ENCODE peak calls at places on chromosomes 11 and 22, in six cellular contexts. X, H, J, I, E and T are unnamed samples.

GRCh38 chr11:1964348-1964747 is 17.2 kb downstream of the MRPL23 start:
- DNase-seq in X (no peak), E (no peak), J (no peak), I (no peak), H (no peak), T (no peak)

GRCh38 chr11:12232819-12233601 is 122.6 kb downstream of the MICAL2 start:
- DNase-seq in H (no peak), X (no peak), E (no peak), I (peak), J (no peak), T (peak)

GRCh38 chr22:37237371-37238268 is 6.4 kb downstream of the RAC2 start:
- DNase-seq in E (no peak), H (no peak), J (no peak), I (peak), X (no peak), T (no peak)

GRCh38 chr11:7892751-7893356 is 38.2 kb downstream of the OR10A6 start:
- DNase-seq in I (peak), X (no peak), J (no peak), E (no peak), H (no peak), T (peak)

GRCh38 chr11:70590356-70590991 is 192.1 kb downstream of the CTTN start:
- DNase-seq in X (no peak), I (no peak), E (no peak), J (no peak), H (no peak), T (no peak)

GRCh38 chr11:124676386-124676785 is 2.7 kb downstream of the SPA17 start:
- DNase-seq in E (no peak), X (no peak), H (no peak), J (no peak), I (peak), T (peak)

GRCh38 chr11:2521081-2521480 is 76.3 kb downstream of the KCNQ1 start:
- DNase-seq in X (peak), H (peak), I (no peak), E (peak), J (no peak), T (no peak)

GRCh38 chr11:64226507-64227051 is 505 bp downstream of the NUDT22 start:
- DNase-seq in H (peak), E (peak), I (peak), J (peak), X (no peak), T (no peak)

GRCh38 chr11:77055056-77055680 is 11.6 kb upstream of the CAPN5 start:
- DNase-seq in X (no peak), H (no peak), J (no peak), E (no peak), I (no peak), T (no peak)

GRCh38 chr11:34259087-34259486 is 98.7 kb downstream of the ABTB2 start:
- DNase-seq in J (no peak), I (peak), E (no peak), H (no peak), X (no peak), T (no peak)

GRCh38 chr11:62552465-62552782 is 5.8 kb upstream of the AHNAK start:
- DNase-seq in I (peak), H (no peak), X (no peak), E (no peak), J (no peak), T (no peak)

GRCh38 chr11:131038597-131038996 is 122.3 kb upstream of the SNX19 start:
- DNase-seq in X (no peak), E (no peak), J (no peak), H (no peak), I (peak), T (no peak)
- TF ChIP-seq CTCF in X (peak), E (no peak), J (peak), H (no peak), I (peak), T (peak)

DNA sequence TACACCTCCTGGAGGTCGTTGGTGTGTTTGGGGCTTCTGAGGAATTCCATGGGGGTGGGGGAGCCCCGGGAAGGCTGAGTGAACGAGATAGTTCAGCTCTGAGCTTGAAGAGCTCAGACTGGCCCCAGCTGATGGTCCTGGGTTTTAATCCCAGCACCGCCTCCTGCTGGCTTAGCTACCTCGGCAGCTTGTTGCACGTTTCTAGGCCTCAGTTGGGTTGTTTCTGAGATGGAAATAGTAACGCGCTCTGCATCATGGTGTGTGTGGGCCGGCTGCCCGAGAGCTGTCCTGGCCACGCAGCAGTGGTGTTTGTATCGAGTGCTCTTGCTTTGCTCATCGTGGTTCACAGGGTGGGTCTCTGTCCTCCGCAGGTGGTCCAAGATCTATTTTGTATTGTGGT is 37.4 kb downstream of the TPCN2 start:
- DNase-seq in J (no peak), H (no peak), E (no peak), I (peak), X (no peak), T (no peak)
- TF ChIP-seq CTCF in J (peak), H (no peak), E (no peak), I (no peak), X (no peak), T (no peak)

GRCh38 chr22:27032121-27032761 is 374.9 kb downstream of the MIAT start:
- DNase-seq in I (no peak), J (no peak), H (no peak), X (no peak), E (no peak), T (no peak)
- TF ChIP-seq CTCF in I (no peak), J (no peak), H (no peak), X (peak), E (no peak), T (peak)

DNA sequence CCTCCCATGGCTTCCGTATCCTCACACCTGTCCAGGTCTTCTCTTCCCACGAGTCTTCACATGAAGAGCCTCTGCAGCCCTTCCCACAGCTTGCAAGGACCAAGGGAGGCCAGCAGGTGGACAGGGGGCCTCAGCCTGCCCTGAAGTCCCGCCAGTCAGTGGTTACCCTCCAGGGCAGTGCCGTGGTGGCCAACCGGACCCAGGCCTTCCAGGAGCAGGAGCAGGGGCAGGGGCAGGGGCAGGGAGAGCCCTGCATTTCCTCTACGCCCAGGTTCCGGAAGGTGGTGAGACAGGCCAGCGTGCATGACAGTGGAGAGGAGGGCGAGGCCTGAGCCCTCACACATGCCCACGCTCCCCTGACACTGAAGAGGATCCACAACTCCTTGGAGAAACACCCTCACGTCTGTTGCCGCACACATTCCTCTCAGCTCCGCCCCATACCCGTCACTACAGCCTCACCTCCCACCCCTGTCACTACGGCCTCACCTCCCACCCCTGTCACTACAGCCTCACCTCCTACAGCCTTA is 8.3 kb downstream of the SSH3 start:
- DNase-seq in E (peak), I (no peak), H (no peak), J (no peak), X (no peak), T (no peak)
- TF ChIP-seq CTCF in E (no peak), I (no peak), H (no peak), J (no peak), X (no peak), T (no peak)

GRCh38 chr11:119691701-119692546 is 37.1 kb downstream of the NECTIN1 start:
- DNase-seq in X (no peak), J (no peak), H (no peak), E (no peak), I (no peak), T (no peak)

GRCh38 chr11:119689318-119689717 is 39.7 kb downstream of the NECTIN1 start:
- DNase-seq in J (no peak), I (no peak), H (no peak), E (no peak), X (no peak), T (no peak)

GRCh38 chr11:119693253-119693815 is 35.7 kb downstream of the NECTIN1 start:
- DNase-seq in J (no peak), E (no peak), H (no peak), X (no peak), I (no peak), T (no peak)

GRCh38 chr11:119692547-119692834 is 36.5 kb downstream of the NECTIN1 start:
- DNase-seq in X (no peak), E (no peak), I (no peak), J (no peak), H (no peak), T (no peak)

GRCh38 chr11:119691020-119691666 is 37.9 kb downstream of the NECTIN1 start:
- DNase-seq in J (no peak), I (no peak), H (no peak), E (no peak), X (no peak), T (no peak)
- TF ChIP-seq CTCF in J (peak), I (no peak), H (no peak), E (no peak), X (no peak), T (no peak)

GRCh38 chr22:29060931-29061330 is 700 bp downstream of the C22orf31 start:
- DNase-seq in H (no peak), E (no peak), I (no peak), X (no peak), J (no peak), T (no peak)

GRCh38 chr22:29061773-29062172 is at the start of gene C22orf31:
- DNase-seq in H (no peak), J (no peak), I (no peak), E (no peak), X (no peak), T (no peak)

GRCh38 chr22:29062286-29062949 is 787 bp upstream of the C22orf31 start:
- DNase-seq in H (no peak), X (no peak), I (peak), J (no peak), E (no peak), T (no peak)

GRCh38 chr22:29056472-29056871 is 5.2 kb downstream of the C22orf31 start:
- DNase-seq in J (no peak), E (no peak), I (no peak), X (no peak), H (no peak), T (no peak)

GRCh38 chr22:29060251-29060650 is 1.4 kb downstream of the C22orf31 start:
- DNase-seq in H (no peak), X (no peak), E (no peak), I (no peak), J (no peak), T (no peak)
- TF ChIP-seq CTCF in H (no peak), X (no peak), E (no peak), I (no peak), J (no peak), T (no peak)

DNA sequence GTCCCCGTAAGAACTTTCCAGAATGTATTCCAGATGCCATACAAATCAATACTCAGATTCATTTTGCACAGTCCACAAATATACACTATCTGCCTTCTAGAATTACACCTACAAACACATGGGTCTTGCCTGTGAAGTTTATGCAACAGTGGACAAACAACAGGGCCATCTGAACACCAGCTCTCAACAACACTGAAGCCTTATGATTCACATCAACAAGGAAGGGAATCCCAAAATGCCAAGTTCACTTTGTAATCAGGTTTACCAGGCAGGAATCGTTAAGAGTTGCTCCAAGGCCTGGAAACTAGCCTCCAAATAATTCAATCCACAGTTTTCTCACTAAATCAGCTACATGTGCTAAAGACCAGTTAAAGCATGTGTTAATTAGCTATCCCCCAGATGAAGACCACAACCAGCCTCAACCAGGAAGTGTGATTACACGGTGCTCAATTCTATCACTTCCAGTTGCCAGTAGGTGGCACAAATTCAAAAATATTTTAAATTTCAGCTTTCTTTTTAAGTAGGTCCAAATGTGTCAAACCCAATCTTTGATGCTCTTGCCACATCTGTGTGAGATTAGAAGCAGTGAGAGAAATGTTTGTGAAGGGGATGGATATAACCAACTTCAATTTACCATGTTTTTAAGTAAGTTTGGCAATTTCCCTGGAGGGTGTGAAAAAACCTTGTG is 139.1 kb upstream of the BDNF start:
- DNase-seq in J (no peak), I (peak), E (no peak), X (no peak), H (no peak), T (peak)
- TF ChIP-seq CTCF in J (peak), I (peak), E (no peak), X (peak), H (no peak), T (peak)

GRCh38 chr22:23396362-23397007 is 183.6 kb downstream of the IGLL1 start:
- DNase-seq in J (no peak), X (no peak), I (no peak), E (no peak), H (no peak), T (no peak)

GRCh38 chr22:23398701-23399366 is 181.3 kb downstream of the IGLL1 start:
- DNase-seq in H (no peak), E (no peak), J (no peak), I (no peak), X (no peak), T (no peak)

GRCh38 chr22:23397618-23398567 is 182.2 kb downstream of the IGLL1 start:
- DNase-seq in I (no peak), E (no peak), H (no peak), J (no peak), X (no peak), T (no peak)

GRCh38 chr22:23395476-23396361 is 184.4 kb downstream of the IGLL1 start:
- DNase-seq in J (no peak), E (no peak), X (no peak), I (no peak), H (no peak), T (no peak)

GRCh38 chr22:23397008-23397617 is 183.0 kb downstream of the IGLL1 start:
- DNase-seq in J (no peak), I (no peak), E (no peak), H (no peak), X (no peak), T (no peak)
- TF ChIP-seq CTCF in J (no peak), I (no peak), E (no peak), H (no peak), X (no peak), T (no peak)

DNA sequence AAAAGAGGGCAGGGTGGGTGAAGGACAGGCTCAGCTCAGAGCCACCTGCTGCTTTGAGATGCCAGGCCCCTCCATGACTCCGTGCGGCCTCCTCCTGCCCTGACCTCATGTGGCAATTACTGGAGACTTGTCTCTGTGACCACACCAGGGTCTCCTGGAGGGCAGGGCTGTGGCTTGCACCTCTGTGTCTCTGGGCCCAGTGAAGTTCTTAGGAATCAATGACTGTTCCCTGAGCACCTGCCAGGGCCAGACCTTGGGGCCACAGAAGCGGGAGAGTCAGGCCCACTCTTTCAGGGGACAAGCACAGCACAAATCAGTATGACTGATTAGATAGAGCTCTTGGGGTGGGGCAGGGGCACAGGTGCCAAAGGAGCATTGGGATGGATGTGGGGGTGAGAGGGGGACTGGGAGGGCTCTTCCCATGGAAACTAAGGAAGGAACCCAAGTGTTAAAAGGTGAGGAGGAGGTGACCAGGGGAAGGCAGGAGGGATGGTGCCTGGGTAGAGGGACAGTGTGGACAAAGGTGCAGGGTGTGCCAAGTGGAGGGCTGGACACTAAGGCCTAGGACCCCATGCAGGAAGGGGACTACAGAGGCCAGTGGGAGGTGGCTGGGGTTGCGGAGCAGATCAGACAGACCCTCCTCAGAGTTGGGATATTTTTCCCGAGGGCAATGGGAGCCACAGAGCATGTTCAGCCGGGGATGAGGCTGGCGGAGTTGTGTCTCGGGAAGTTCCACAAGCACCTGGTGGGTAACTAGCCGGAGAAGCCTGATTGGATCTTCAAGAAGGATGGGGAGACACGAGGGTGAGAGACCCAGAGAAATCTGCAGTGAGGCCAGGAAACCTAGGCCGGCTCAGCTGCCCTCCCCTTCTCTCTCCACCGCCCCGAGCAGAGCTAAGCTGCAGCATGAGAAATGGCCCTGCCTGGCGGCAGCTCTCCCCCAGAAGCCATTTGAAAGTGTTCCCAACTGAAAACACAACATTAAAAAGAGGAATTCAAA is 77.5 kb upstream of the SHISAL1 start:
- DNase-seq in I (no peak), X (no peak), J (no peak), H (no peak), E (no peak), T (no peak)
- TF ChIP-seq CTCF in I (no peak), X (no peak), J (no peak), H (no peak), E (no peak), T (no peak)